ENCODE peak calls at places on chromosomes 5 and 9, in six cellular contexts. I, J, H, Q, Y and L are unnamed samples. For H3K4me1 and H3K27me3, the result is how much of the 10 kb centered on the place peaks cover.

GRCh38 chr5:56737002-56737621 is 78.2 kb upstream of the MAP3K1 start:
- DNase-seq in I (no peak), J (no peak), H (no peak), Q (no peak), Y (no peak), L (no peak)

GRCh38 chr9:22454021-22454420 is 7.4 kb downstream of the DMRTA1 start:
- DNase-seq in I (no peak), J (no peak), H (no peak), Q (peak), Y (no peak), L (no peak)

GRCh38 chr9:79390077-79390673 is 181.6 kb upstream of the TLE4 start:
- DNase-seq in I (no peak), J (no peak), H (no peak), Q (no peak), Y (no peak), L (no peak)

GRCh38 chr5:90551376-90551775 is 7.2 kb upstream of the ADGRV1 start:
- DNase-seq in I (no peak), J (no peak), H (no peak), Q (no peak), Y (no peak), L (no peak)

GRCh38 chr5:3307982-3308621 is 287.5 kb upstream of the IRX1 start:
- DNase-seq in I (no peak), J (no peak), H (no peak), Q (no peak), Y (no peak), L (no peak)

GRCh38 chr5:14871084-14871572 is 450 bp downstream of the ANKH start:
- DNase-seq in I (no peak), J (no peak), H (peak), Q (no peak), Y (peak), L (peak)

GRCh38 chr9:109968702-109969450 is 188.9 kb downstream of the PALM2AKAP2 start:
- DNase-seq in I (no peak), J (no peak), H (no peak), Q (no peak), Y (peak), L (no peak)

GRCh38 chr5:6832994-6833393 is 119.8 kb downstream of the TENT4A start:
- DNase-seq in I (no peak), J (no peak), H (no peak), Q (no peak), Y (no peak), L (no peak)

GRCh38 chr5:163760498-163760897 is 255.1 kb downstream of the MAT2B start:
- DNase-seq in I (no peak), J (no peak), H (no peak), Q (peak), Y (no peak), L (no peak)

GRCh38 chr9:95876595-95876994 is 1.1 kb downstream of the ERCC6L2 start:
- DNase-seq in I (no peak), J (no peak), H (no peak), Q (peak), Y (no peak), L (no peak)

GRCh38 chr9:101648493-101648892 is 53.7 kb upstream of the PPP3R2 start:
- DNase-seq in I (no peak), J (no peak), H (no peak), Q (no peak), Y (no peak), L (no peak)

GRCh38 chr9:134640491-134641172 is 971 bp upstream of the COL5A1 start:
- DNase-seq in I (no peak), J (no peak), H (no peak), Q (no peak), Y (no peak), L (no peak)

GRCh38 chr9:132557768-132558167 is 24.6 kb upstream of the BARHL1 start:
- DNase-seq in I (no peak), J (no peak), H (no peak), Q (no peak), Y (no peak), L (no peak)

GRCh38 chr5:132510076-132510475 is 19.5 kb upstream of the IRF1 start:
- DNase-seq in I (no peak), J (no peak), H (no peak), Q (no peak), Y (no peak), L (no peak)

GRCh38 chr9:135968083-135968476 is 6.9 kb upstream of the UBAC1 start:
- DNase-seq in I (no peak), J (no peak), H (no peak), Q (no peak), Y (no peak), L (no peak)

GRCh38 chr9:70600479-70600878 is 186.0 kb upstream of the KLF9 start:
- DNase-seq in I (no peak), J (no peak), H (no peak), Q (peak), Y (no peak), L (no peak)

GRCh38 chr5:150649828-150650712 is 9.6 kb downstream of the SYNPO start:
- DNase-seq in I (no peak), J (no peak), H (no peak), Q (no peak), Y (no peak), L (no peak)
- H3K4me1 ChIP-seq in I (under half), J (under half), H (under half), Q (under half), Y (under half), L (under half)

DNA sequence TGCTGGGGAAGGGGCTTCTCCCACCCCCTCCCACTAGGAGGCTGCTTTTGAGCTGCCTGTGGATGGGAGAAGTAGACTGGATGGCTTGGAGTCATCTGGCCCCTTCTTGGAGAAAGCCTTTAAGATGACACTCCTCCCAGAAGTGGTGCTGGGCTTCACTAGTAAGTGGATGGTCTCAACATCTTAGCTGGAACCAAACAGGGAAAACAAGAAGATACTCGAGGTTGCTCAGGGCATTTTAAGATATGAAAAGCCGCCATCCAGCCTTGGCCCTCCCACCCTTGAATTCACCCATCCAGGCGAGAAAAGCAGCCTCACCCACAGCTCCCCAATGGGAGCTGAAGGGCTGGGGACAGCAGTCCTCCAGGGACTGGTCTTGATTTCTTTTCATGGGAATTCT is 7.8 kb upstream of the SMIM32 start:
- DNase-seq in I (no peak), J (no peak), H (no peak), Q (no peak), Y (no peak), L (no peak)
- H3K27me3 ChIP-seq in I (under half), J (under half), H (under half), Q (under half), Y (half or more), L (under half)

GRCh38 chr5:85769347-85769746 is 848.4 kb upstream of the COX7C start:
- DNase-seq in I (no peak), J (no peak), H (no peak), Q (no peak), Y (no peak), L (no peak)
- H3K4me1 ChIP-seq in I (under half), J (under half), H (under half), Q (under half), Y (under half), L (under half)

GRCh38 chr9:126683698-126684044 is 69.9 kb downstream of the LMX1B start:
- DNase-seq in I (no peak), J (no peak), H (no peak), Q (no peak), Y (no peak), L (no peak)

GRCh38 chr9:126684345-126684744 is 70.6 kb downstream of the LMX1B start:
- DNase-seq in I (no peak), J (no peak), H (no peak), Q (no peak), Y (no peak), L (no peak)

GRCh38 chr9:126682113-126682810 is 68.5 kb downstream of the LMX1B start:
- DNase-seq in I (no peak), J (no peak), H (no peak), Q (no peak), Y (peak), L (no peak)

GRCh38 chr9:126681336-126681735 is 67.6 kb downstream of the LMX1B start:
- DNase-seq in I (no peak), J (no peak), H (no peak), Q (no peak), Y (peak), L (no peak)

GRCh38 chr9:126682928-126683697 is 69.4 kb downstream of the LMX1B start:
- DNase-seq in I (no peak), J (no peak), H (no peak), Q (peak), Y (peak), L (no peak)
- H3K27me3 ChIP-seq in I (under half), J (under half), H (under half), Q (under half), Y (half or more), L (under half)

GRCh38 chr5:52805614-52806013 is 17.9 kb downstream of the ITGA1 start:
- DNase-seq in I (no peak), J (no peak), H (no peak), Q (no peak), Y (no peak), L (no peak)
- H3K4me1 ChIP-seq in I (under half), J (under half), H (under half), Q (half or more), Y (under half), L (under half)

GRCh38 chr5:51387854-51388320 is 4.6 kb downstream of the ISL1 start:
- DNase-seq in I (no peak), J (no peak), H (no peak), Q (no peak), Y (peak), L (peak)
- H3K27me3 ChIP-seq in I (under half), J (under half), H (under half), Q (half or more), Y (half or more), L (under half)